ENCODE peak calls at places on chromosomes 4 and X, in ten cellular contexts. L is endothelial cell, J is suprapubic skin, W is mucosa of descending colon, P is PC-3, D is BE2C, Y is fibroblast of the aortic adventitia, X is left lung, H is Calu3, S is GM12865. I is an unnamed sample.

GRCh38 chr4:159048166-159048886 is 54.6 kb upstream of the RAPGEF2 start:
- DNase-seq in W (peak), H (peak), P (peak), Y (peak), X (peak), L (no peak), D (peak), J (peak), S (no peak), I (peak)

GRCh38 chr4:98996056-98996941 is 778 bp downstream of the METAP1 start:
- DNase-seq in H (peak), D (no peak), W (peak), Y (peak), L (no peak), X (no peak), P (peak), S (peak), J (no peak), I (no peak)

GRCh38 chr4:123986268-123986798 is 589.7 kb downstream of the SPRY1 start:
- DNase-seq in D (no peak), Y (peak), J (no peak), X (no peak), P (peak), W (peak), L (no peak), S (no peak), H (peak), I (no peak)

GRCh38 chr4:12791536-12791935 is 692.6 kb downstream of the RAB28 start:
- DNase-seq in X (no peak), L (no peak), P (no peak), Y (no peak), S (no peak), D (no peak), W (no peak), H (no peak), J (no peak), I (no peak)

GRCh38 chr4:8050555-8051206 is 107.9 kb downstream of the ABLIM2 start:
- DNase-seq in P (no peak), W (peak), Y (peak), H (no peak), J (no peak), L (no peak), S (no peak), D (peak), X (no peak), I (peak)

GRCh38 chr4:8097141-8097541 is 61.5 kb downstream of the ABLIM2 start:
- DNase-seq in H (no peak), L (no peak), D (no peak), J (no peak), X (peak), Y (no peak), P (no peak), S (no peak), W (no peak), I (no peak)

GRCh38 chr4:152390216-152390615 is 145.7 kb downstream of the FBXW7 start:
- DNase-seq in J (no peak), Y (no peak), P (no peak), S (no peak), H (no peak), W (no peak), X (no peak), L (no peak), D (no peak), I (no peak)

GRCh38 chrX:46572295-46572936 is 1.1 kb upstream of the CHST7 start:
- DNase-seq in H (no peak), D (no peak), S (peak), W (no peak), X (no peak), P (no peak), J (no peak), Y (no peak), L (no peak), I (no peak)

GRCh38 chrX:39508300-39508692 is 589.5 kb downstream of the BCOR start:
- DNase-seq in J (no peak), Y (no peak), X (no peak), D (no peak), W (no peak), L (no peak), P (no peak), H (no peak), S (peak), I (no peak)

GRCh38 chr4:147942729-147943128 is 210.8 kb downstream of the ARHGAP10 start:
- DNase-seq in X (no peak), L (no peak), J (no peak), S (peak), H (no peak), W (no peak), D (no peak), P (no peak), Y (no peak), I (no peak)

GRCh38 chrX:45894864-45895645 is 650.2 kb downstream of the ZNF674 start:
- DNase-seq in X (no peak), H (no peak), D (no peak), Y (no peak), L (no peak), J (no peak), W (no peak), S (no peak), P (no peak), I (no peak)

GRCh38 chr4:120718979-120719566 is 203.5 kb downstream of the PRDM5 start:
- DNase-seq in D (peak), L (peak), J (no peak), S (peak), Y (peak), W (peak), X (no peak), H (peak), P (peak), I (peak)

GRCh38 chrX:19332983-19333382 is 10.7 kb upstream of the PDHA1 start:
- DNase-seq in D (peak), H (no peak), J (no peak), P (no peak), X (no peak), L (no peak), Y (peak), S (no peak), W (no peak), I (no peak)

GRCh38 chrX:114134465-114134864 is 449.4 kb upstream of the HTR2C start:
- DNase-seq in L (no peak), D (no peak), X (no peak), W (no peak), J (no peak), H (no peak), S (no peak), P (no peak), Y (no peak), I (no peak)

GRCh38 chrX:100083146-100083715 is 326.8 kb downstream of the PCDH19 start:
- DNase-seq in L (no peak), H (no peak), S (no peak), J (no peak), W (no peak), P (no peak), D (no peak), X (no peak), Y (no peak), I (no peak)

GRCh38 chr4:159368320-159368719 is 265.4 kb downstream of the RAPGEF2 start:
- DNase-seq in H (no peak), S (no peak), J (no peak), X (no peak), Y (no peak), D (no peak), W (no peak), P (no peak), L (no peak), I (no peak)

GRCh38 chr4:15479089-15479912 is 9.6 kb downstream of the CC2D2A start:
- DNase-seq in P (peak), Y (peak), D (peak), J (no peak), X (no peak), W (peak), H (peak), S (peak), L (peak), I (peak)

GRCh38 chr4:18981234-18981615 is 959.7 kb upstream of the LCORL start:
- DNase-seq in H (no peak), J (no peak), D (no peak), W (no peak), X (no peak), Y (no peak), S (peak), P (peak), L (no peak), I (no peak)

GRCh38 chr4:89752932-89753598 is 83.9 kb downstream of the SNCA start:
- DNase-seq in P (no peak), J (no peak), W (no peak), S (no peak), Y (peak), X (no peak), H (no peak), D (peak), L (no peak), I (no peak)

GRCh38 chr4:77043507-77044131 is 32.2 kb downstream of the CCNI start:
- DNase-seq in L (no peak), S (no peak), D (no peak), W (no peak), Y (peak), X (no peak), H (no peak), J (no peak), P (no peak), I (no peak)

GRCh38 chr4:17497890-17498523 is 13.9 kb downstream of the QDPR start:
- DNase-seq in Y (no peak), L (no peak), J (no peak), P (no peak), H (no peak), S (no peak), X (no peak), W (no peak), D (no peak), I (no peak)

GRCh38 chrX:5388087-5388486 is 840.6 kb downstream of the NLGN4X start:
- DNase-seq in S (no peak), Y (no peak), H (no peak), W (no peak), P (no peak), D (no peak), L (no peak), X (no peak), J (no peak), I (no peak)

GRCh38 chrX:12245650-12246645 is 107.7 kb downstream of the FRMPD4 start:
- DNase-seq in Y (peak), L (no peak), D (no peak), H (no peak), W (no peak), P (peak), S (no peak), J (no peak), X (no peak), I (no peak)

GRCh38 chrX:37958493-37959211 is 47.7 kb upstream of the SYTL5 start:
- DNase-seq in Y (peak), H (no peak), X (no peak), D (no peak), L (no peak), J (no peak), P (no peak), S (no peak), W (no peak), I (no peak)

GRCh38 chr4:115054836-115055235 is 58.6 kb downstream of the NDST4 start:
- DNase-seq in J (no peak), P (no peak), W (no peak), D (no peak), X (no peak), Y (no peak), H (no peak), L (no peak), S (peak), I (no peak)

GRCh38 chrX:2559124-2559523 is 58.3 kb upstream of the DHRSX start:
- DNase-seq in H (no peak), P (no peak), S (no peak), L (no peak), W (no peak), D (no peak), Y (peak), X (no peak), J (no peak), I (no peak)

GRCh38 chr4:63563288-63564014 is 845.8 kb downstream of the TECRL start:
- DNase-seq in Y (no peak), J (no peak), X (no peak), D (no peak), P (peak), H (no peak), L (no peak), W (no peak), S (no peak), I (no peak)

GRCh38 chr4:76607266-76607799 is 172.3 kb downstream of the SHROOM3 start:
- DNase-seq in P (no peak), D (no peak), H (no peak), S (peak), W (no peak), L (no peak), Y (no peak), X (no peak), J (no peak), I (no peak)

GRCh38 chrX:1336331-1337143 is at the start of gene IL3RA:
- DNase-seq in W (peak), J (no peak), X (peak), D (no peak), P (no peak), S (peak), H (no peak), L (no peak), Y (no peak), I (no peak)

GRCh38 chrX:71542411-71542810 is 9.5 kb downstream of the OGT start:
- DNase-seq in P (peak), X (no peak), S (no peak), J (no peak), L (no peak), Y (peak), W (no peak), H (no peak), D (no peak), I (no peak)

GRCh38 chr4:120733054-120733453 is 189.5 kb downstream of the PRDM5 start:
- DNase-seq in D (no peak), J (no peak), L (no peak), P (no peak), H (no peak), Y (no peak), S (no peak), X (no peak), W (no peak), I (no peak)

GRCh38 chr4:182255421-182256190 is 12.4 kb downstream of the TENM3 start:
- DNase-seq in L (no peak), P (no peak), X (no peak), H (no peak), S (no peak), W (no peak), J (no peak), Y (no peak), D (no peak), I (no peak)

GRCh38 chr4:69727924-69728323 is 32.5 kb downstream of the SULT1B1 start:
- DNase-seq in L (no peak), D (no peak), J (no peak), S (no peak), H (no peak), W (no peak), Y (no peak), P (no peak), X (no peak), I (no peak)

DNA sequence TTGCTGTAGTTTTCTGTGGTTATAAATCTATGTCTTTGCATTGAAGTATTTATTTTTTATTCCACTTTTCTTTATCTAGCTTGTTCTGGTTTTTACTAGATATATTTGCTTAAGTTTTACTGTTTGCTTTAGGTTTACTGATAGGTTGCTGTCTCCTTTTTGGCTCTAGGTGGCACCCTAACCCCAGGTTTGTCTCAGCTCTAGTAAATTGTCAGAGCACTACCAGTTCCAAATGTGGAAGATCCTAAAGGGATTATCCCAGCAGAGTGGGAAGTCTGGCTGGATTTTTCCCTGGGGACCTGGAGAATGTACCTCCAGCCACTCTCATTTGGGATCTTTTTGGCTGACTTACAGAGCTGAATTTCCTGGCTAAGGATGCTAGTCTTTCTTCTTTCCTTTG is 106.1 kb downstream of the PBDC1 start:
- DNase-seq in X (no peak), P (peak), L (peak), S (peak), J (no peak), D (peak), H (peak), Y (peak), W (peak), I (peak)
- TF ChIP-seq CTCF in X (peak), P (peak), L (peak), S (peak), J (peak), D (peak), H (peak), Y (peak), W (no peak), I (peak)

DNA sequence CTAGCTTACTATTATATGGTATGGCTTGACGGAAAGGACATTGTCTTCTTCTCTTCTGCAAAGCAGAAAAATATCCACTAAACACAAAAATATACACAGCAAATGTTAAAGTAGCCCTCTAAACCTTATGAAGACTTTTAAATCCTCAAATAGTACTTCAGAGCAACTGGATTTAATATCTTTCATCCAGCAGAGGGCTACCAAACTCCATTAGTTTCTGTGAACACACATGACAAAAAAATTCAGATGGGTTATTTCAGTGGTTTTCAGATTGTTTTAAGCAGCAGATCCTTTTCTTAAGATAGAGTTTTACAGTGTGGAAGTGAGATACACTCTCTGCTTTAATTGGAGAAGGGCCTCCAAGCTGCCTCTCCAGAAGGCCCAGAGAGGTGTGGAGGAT is 56.6 kb downstream of the ANK2 start:
- DNase-seq in W (no peak), P (peak), X (no peak), S (peak), D (no peak), J (no peak), Y (peak), H (no peak), L (no peak), I (no peak)
- TF ChIP-seq CTCF in W (no peak), P (peak), X (peak), S (peak), D (peak), J (no peak), Y (peak), H (no peak), L (peak), I (peak)

DNA sequence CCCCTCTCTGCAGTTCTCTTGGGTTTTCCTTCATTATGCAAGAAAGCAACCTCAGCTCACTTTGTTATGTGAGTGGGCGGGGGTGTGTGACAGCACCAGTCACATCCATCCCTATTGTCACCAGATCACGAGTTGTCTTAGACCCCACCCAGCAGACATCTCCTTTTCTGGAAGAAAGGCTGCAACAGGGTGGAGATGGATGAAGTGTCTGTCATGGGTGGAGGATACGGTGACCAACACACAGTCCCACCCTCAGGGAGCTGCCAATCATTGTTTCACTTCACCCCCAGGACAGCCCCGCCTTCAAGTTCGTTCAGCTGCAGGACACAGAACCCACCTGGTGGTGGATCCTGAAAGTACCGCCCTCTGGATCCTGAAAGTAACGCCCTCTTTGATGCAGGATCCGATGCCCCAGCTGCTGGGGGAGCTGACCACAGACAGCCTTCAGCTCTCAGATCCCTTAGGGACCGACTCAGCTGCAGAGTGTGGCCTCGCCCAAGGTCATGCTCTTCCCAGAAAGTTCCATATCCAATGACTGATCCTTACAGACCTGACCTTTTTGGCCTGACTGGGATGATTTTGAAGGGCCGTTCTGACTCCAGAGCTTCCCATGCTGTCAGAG is 79.7 kb downstream of the SMIM20 start:
- DNase-seq in H (peak), S (peak), L (peak), J (no peak), X (no peak), Y (peak), W (peak), D (peak), P (peak), I (peak)
- TF ChIP-seq CTCF in H (no peak), S (peak), L (peak), J (no peak), X (no peak), Y (peak), W (no peak), D (peak), P (peak), I (peak)

GRCh38 chrX:129754266-129755024 is 15.7 kb downstream of the XPNPEP2 start:
- DNase-seq in W (no peak), Y (no peak), H (no peak), X (no peak), S (no peak), D (no peak), P (no peak), L (peak), J (no peak), I (no peak)
- TF ChIP-seq CTCF in W (no peak), Y (no peak), H (no peak), X (no peak), S (peak), D (peak), P (peak), L (peak), J (no peak), I (peak)

DNA sequence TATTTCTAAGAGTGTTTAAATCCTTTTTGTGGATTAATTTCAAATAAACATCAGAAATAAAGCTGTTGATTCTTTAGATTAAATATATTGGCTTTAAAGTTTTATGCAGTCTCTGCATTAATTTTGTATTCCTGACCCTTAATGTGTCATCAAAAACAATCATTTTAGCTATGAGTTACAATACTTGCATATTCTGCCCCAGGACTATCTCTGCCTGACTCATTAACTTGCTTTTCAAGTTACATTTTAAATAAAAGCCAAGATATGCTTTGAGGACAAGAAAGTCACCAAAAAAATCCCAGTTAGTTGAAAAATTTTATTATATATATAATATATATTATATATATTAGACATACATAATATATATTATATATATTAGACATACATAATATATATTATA is 208.7 kb downstream of the ADGRL3 start:
- DNase-seq in D (no peak), L (no peak), X (no peak), S (no peak), H (no peak), P (peak), W (no peak), J (no peak), Y (no peak), I (no peak)
- TF ChIP-seq CTCF in D (no peak), L (no peak), X (no peak), S (no peak), H (no peak), P (no peak), W (no peak), J (no peak), Y (no peak), I (no peak)

GRCh38 chrX:8005678-8006347 is 78.6 kb upstream of the PNPLA4 start:
- DNase-seq in X (no peak), H (no peak), W (no peak), Y (no peak), L (no peak), D (no peak), S (no peak), P (peak), J (no peak), I (no peak)

DNA sequence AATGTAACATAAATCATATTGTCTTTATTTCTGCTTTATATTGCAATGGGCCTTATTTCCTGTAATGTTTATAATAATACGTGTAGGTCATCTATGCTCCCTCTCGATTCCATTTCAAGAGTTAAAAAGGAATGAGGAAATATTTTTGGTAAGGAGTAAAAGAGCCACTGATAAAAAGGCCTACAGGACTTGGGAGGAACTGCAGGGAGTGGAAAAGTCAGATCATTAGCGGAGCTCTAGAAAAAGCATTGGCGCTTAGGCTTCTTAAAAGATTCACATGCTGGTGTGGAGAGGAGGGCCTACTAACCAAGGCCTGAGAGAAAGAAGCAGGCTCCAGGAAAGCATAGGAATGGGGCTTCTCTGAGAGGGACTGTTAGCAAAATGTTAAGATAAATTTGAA is 82.9 kb upstream of the PNPLA4 start:
- DNase-seq in H (no peak), S (no peak), D (no peak), L (no peak), J (no peak), P (no peak), X (no peak), W (no peak), Y (no peak), I (no peak)
- TF ChIP-seq CTCF in H (no peak), S (no peak), D (peak), L (peak), J (no peak), P (no peak), X (peak), W (no peak), Y (peak), I (peak)

I was measured in neural crest cell.